ENCODE peak calls at places on chromosome 14, in nine cellular contexts. One of them, this sample, is unnamed.
A peak's percentile ranks its signal among the peaks of the same experiment; 100 is the strongest.

GRCh38 chr14:36655963-36656768 is 5.5 kb upstream of the PAX9 start:
- DNase-seq in lower leg skin: no peak
- DNase-seq in A172: no peak
- DNase-seq in uterus: no peak
- DNase-seq in GOT3: no peak
- DNase-seq in A549: peak; percentile 77
- DNase-seq in NCI-H82: peak; percentile 76
- DNase-seq in endothelial cell: peak; percentile 75
- DNase-seq in WTC11: peak; percentile 84
- DNase-seq in this sample: no peak

GRCh38 chr14:34012978-34013713 is 62.3 kb upstream of the EGLN3 start:
- DNase-seq in lower leg skin: no peak
- DNase-seq in A172: no peak
- DNase-seq in uterus: no peak
- DNase-seq in GOT3: no peak
- DNase-seq in A549: no peak
- DNase-seq in NCI-H82: no peak
- DNase-seq in endothelial cell: no peak
- DNase-seq in WTC11: no peak
- DNase-seq in this sample: no peak

GRCh38 chr14:92988786-92989755 is 66.1 kb downstream of the CHGA start:
- DNase-seq in lower leg skin: no peak
- DNase-seq in A172: no peak
- DNase-seq in uterus: no peak
- DNase-seq in GOT3: no peak
- DNase-seq in A549: no peak
- DNase-seq in NCI-H82: peak; percentile 89
- DNase-seq in endothelial cell: no peak
- DNase-seq in WTC11: no peak
- DNase-seq in this sample: no peak

GRCh38 chr14:89621009-89621421 is 204.0 kb upstream of the FOXN3 start:
- DNase-seq in lower leg skin: no peak
- DNase-seq in A172: no peak
- DNase-seq in uterus: no peak
- DNase-seq in GOT3: no peak
- DNase-seq in A549: no peak
- DNase-seq in NCI-H82: no peak
- DNase-seq in endothelial cell: no peak
- DNase-seq in WTC11: no peak
- DNase-seq in this sample: no peak

GRCh38 chr14:54652188-54652889 is 85.4 kb downstream of the SAMD4A start:
- DNase-seq in lower leg skin: peak; percentile 96
- DNase-seq in A172: peak; percentile 95
- DNase-seq in uterus: peak; percentile 89
- DNase-seq in GOT3: peak; percentile 4
- DNase-seq in A549: peak; percentile 94
- DNase-seq in NCI-H82: no peak
- DNase-seq in endothelial cell: peak; percentile 53
- DNase-seq in WTC11: peak; percentile 59
- DNase-seq in this sample: peak; percentile 73

GRCh38 chr14:104864267-104865068 is 600 bp upstream of the CEP170B start:
- DNase-seq in lower leg skin: no peak
- DNase-seq in A172: no peak
- DNase-seq in uterus: peak; percentile 37
- DNase-seq in GOT3: no peak
- DNase-seq in A549: peak; percentile 70
- DNase-seq in NCI-H82: peak; percentile 23
- DNase-seq in endothelial cell: peak; percentile 18
- DNase-seq in WTC11: peak; percentile 91
- DNase-seq in this sample: no peak

GRCh38 chr14:28635387-28635786 is 131.2 kb upstream of the FOXG1 start:
- DNase-seq in lower leg skin: no peak
- DNase-seq in A172: peak; percentile 18
- DNase-seq in uterus: no peak
- DNase-seq in GOT3: no peak
- DNase-seq in A549: peak; percentile 29
- DNase-seq in NCI-H82: peak; percentile 26
- DNase-seq in endothelial cell: peak; percentile 23
- DNase-seq in WTC11: no peak
- DNase-seq in this sample: no peak

GRCh38 chr14:88326352-88327103 is 3.5 kb upstream of the KCNK10 start:
- DNase-seq in lower leg skin: no peak
- DNase-seq in A172: no peak
- DNase-seq in uterus: no peak
- DNase-seq in GOT3: no peak
- DNase-seq in A549: no peak
- DNase-seq in NCI-H82: no peak
- DNase-seq in endothelial cell: peak; percentile 13
- DNase-seq in WTC11: peak; percentile 45
- DNase-seq in this sample: no peak

GRCh38 chr14:51823706-51824105 is 36.7 kb upstream of the GNG2 start:
- DNase-seq in lower leg skin: no peak
- DNase-seq in A172: no peak
- DNase-seq in uterus: no peak
- DNase-seq in GOT3: no peak
- DNase-seq in A549: no peak
- DNase-seq in NCI-H82: no peak
- DNase-seq in endothelial cell: no peak
- DNase-seq in WTC11: no peak
- DNase-seq in this sample: no peak

GRCh38 chr14:71001742-71002141 is 94.5 kb downstream of the PCNX1 start:
- DNase-seq in lower leg skin: no peak
- DNase-seq in A172: no peak
- DNase-seq in uterus: no peak
- DNase-seq in GOT3: no peak
- DNase-seq in A549: no peak
- DNase-seq in NCI-H82: no peak
- DNase-seq in endothelial cell: no peak
- DNase-seq in WTC11: no peak
- DNase-seq in this sample: no peak

GRCh38 chr14:56751471-56751870 is 58.8 kb downstream of the OTX2 start:
- DNase-seq in lower leg skin: no peak
- DNase-seq in A172: no peak
- DNase-seq in uterus: no peak
- DNase-seq in GOT3: no peak
- DNase-seq in A549: peak; percentile 4
- DNase-seq in NCI-H82: peak; percentile 99
- DNase-seq in endothelial cell: peak; percentile 16
- DNase-seq in WTC11: no peak
- DNase-seq in this sample: no peak

GRCh38 chr14:91872517-91873470 is 5.5 kb upstream of the TC2N start:
- DNase-seq in lower leg skin: peak; percentile 97
- DNase-seq in A172: no peak
- DNase-seq in uterus: peak; percentile 63
- DNase-seq in GOT3: no peak
- DNase-seq in A549: peak; percentile 89
- DNase-seq in NCI-H82: no peak
- DNase-seq in endothelial cell: no peak
- DNase-seq in WTC11: no peak
- DNase-seq in this sample: peak; percentile 54

GRCh38 chr14:62143235-62143634 is 381.0 kb downstream of the SNAPC1 start:
- DNase-seq in lower leg skin: no peak
- DNase-seq in A172: no peak
- DNase-seq in uterus: peak; percentile 17
- DNase-seq in GOT3: no peak
- DNase-seq in A549: no peak
- DNase-seq in NCI-H82: no peak
- DNase-seq in endothelial cell: no peak
- DNase-seq in WTC11: no peak
- DNase-seq in this sample: no peak

GRCh38 chr14:95033851-95034622 is 123.3 kb downstream of the DICER1 start:
- DNase-seq in lower leg skin: no peak
- DNase-seq in A172: no peak
- DNase-seq in uterus: no peak
- DNase-seq in GOT3: no peak
- DNase-seq in A549: no peak
- DNase-seq in NCI-H82: no peak
- DNase-seq in endothelial cell: no peak
- DNase-seq in WTC11: no peak
- DNase-seq in this sample: no peak

GRCh38 chr14:99698642-99699041 is 14.5 kb downstream of the CYP46A1 start:
- DNase-seq in lower leg skin: no peak
- DNase-seq in A172: no peak
- DNase-seq in uterus: no peak
- DNase-seq in GOT3: no peak
- DNase-seq in A549: no peak
- DNase-seq in NCI-H82: no peak
- DNase-seq in endothelial cell: no peak
- DNase-seq in WTC11: no peak
- DNase-seq in this sample: no peak

GRCh38 chr14:56273151-56273550 is 154.9 kb downstream of the PELI2 start:
- DNase-seq in lower leg skin: no peak
- DNase-seq in A172: no peak
- DNase-seq in uterus: no peak
- DNase-seq in GOT3: no peak
- DNase-seq in A549: no peak
- DNase-seq in NCI-H82: no peak
- DNase-seq in endothelial cell: no peak
- DNase-seq in WTC11: no peak
- DNase-seq in this sample: no peak

This sample was measured in thoracic aorta.